ENCODE peak calls at places on chromosomes 4 and X, in eight cellular contexts. H, Z, J, M, O, B, G and L are unnamed samples.

GRCh38 chrX:71536285-71536684 is 3.4 kb downstream of the OGT start:
- DNase-seq in H (no peak), Z (no peak), J (no peak), M (no peak), O (no peak), B (no peak), G (no peak), L (no peak)

GRCh38 chr4:34043131-34043530 is 2201.2 kb downstream of the ARAP2 start:
- DNase-seq in H (peak), Z (no peak), J (no peak), M (no peak), O (no peak), B (peak), G (peak), L (no peak)

GRCh38 chrX:153707406-153707805 is 16.8 kb downstream of the BCAP31 start:
- DNase-seq in H (no peak), Z (no peak), J (no peak), M (no peak), O (no peak), B (no peak), G (no peak), L (no peak)

GRCh38 chr4:2219233-2219760 is 22.6 kb downstream of the HAUS3 start:
- DNase-seq in H (no peak), Z (no peak), J (no peak), M (no peak), O (no peak), B (no peak), G (no peak), L (no peak)

GRCh38 chrX:20315140-20315539 is 48.4 kb upstream of the RPS6KA3 start:
- DNase-seq in H (no peak), Z (no peak), J (no peak), M (no peak), O (no peak), B (no peak), G (no peak), L (no peak)

GRCh38 chr4:67918428-67918827 is 34.6 kb upstream of the TMPRSS11D start:
- DNase-seq in H (no peak), Z (no peak), J (no peak), M (no peak), O (no peak), B (no peak), G (no peak), L (no peak)

GRCh38 chrX:7334253-7334935 is 186.4 kb upstream of the PUDP start:
- DNase-seq in H (peak), Z (no peak), J (no peak), M (no peak), O (no peak), B (no peak), G (peak), L (no peak)

GRCh38 chrX:85992811-85993229 is 54.5 kb downstream of the CHM start:
- DNase-seq in H (peak), Z (no peak), J (no peak), M (no peak), O (no peak), B (no peak), G (peak), L (no peak)

GRCh38 chrX:37314526-37314925 is 34.6 kb upstream of the PRRG1 start:
- DNase-seq in H (peak), Z (no peak), J (no peak), M (no peak), O (no peak), B (no peak), G (no peak), L (no peak)

GRCh38 chrX:130120746-130121504 is 10.6 kb upstream of the ELF4 start:
- DNase-seq in H (peak), Z (peak), J (peak), M (peak), O (peak), B (peak), G (peak), L (peak)

GRCh38 chrX:130121505-130121800 is 11.2 kb upstream of the ELF4 start:
- DNase-seq in H (no peak), Z (no peak), J (no peak), M (no peak), O (no peak), B (no peak), G (no peak), L (no peak)

GRCh38 chrX:130118396-130118795 is 8.1 kb upstream of the ELF4 start:
- DNase-seq in H (peak), Z (no peak), J (peak), M (no peak), O (no peak), B (no peak), G (peak), L (no peak)

GRCh38 chrX:130118941-130119640 is 8.8 kb upstream of the ELF4 start:
- DNase-seq in H (peak), Z (no peak), J (no peak), M (no peak), O (no peak), B (no peak), G (peak), L (no peak)

GRCh38 chrX:130120321-130120731 is 10.0 kb upstream of the ELF4 start:
- DNase-seq in H (no peak), Z (peak), J (no peak), M (no peak), O (no peak), B (peak), G (no peak), L (no peak)
- TF ChIP-seq CTCF in H (no peak), Z (no peak), J (no peak), M (no peak), O (no peak), B (no peak), G (no peak), L (no peak)

DNA sequence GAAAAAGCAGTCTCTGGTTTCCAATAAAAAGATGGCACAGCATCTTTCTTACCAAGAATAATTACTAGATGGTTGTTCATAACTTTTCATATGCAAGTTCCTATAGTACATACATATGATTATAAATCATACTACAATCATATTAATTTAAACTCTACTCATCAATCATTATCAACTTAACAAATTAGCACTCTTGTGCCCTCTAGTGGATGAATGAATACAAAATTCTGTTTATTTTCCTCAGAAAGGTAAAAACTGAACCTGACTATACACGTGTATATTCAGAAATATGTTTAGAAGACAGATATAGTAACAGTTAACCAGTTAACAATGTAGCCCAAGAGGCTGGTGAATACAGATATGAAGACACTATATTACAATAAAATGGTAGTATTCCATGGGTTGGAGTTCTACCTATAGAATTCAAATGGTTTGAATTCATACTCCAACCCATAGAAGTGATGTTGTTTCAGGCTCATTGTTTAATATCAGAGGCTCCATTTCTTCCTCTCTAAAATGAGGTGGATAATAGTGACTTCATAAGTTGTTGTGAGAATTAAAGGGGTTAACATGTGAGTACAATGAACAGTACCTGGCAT is 100.0 kb downstream of the ADAMTS3 start:
- DNase-seq in H (peak), Z (no peak), J (no peak), M (no peak), O (no peak), B (peak), G (peak), L (no peak)
- TF ChIP-seq CTCF in H (peak), Z (peak), J (no peak), M (peak), O (peak), B (peak), G (peak), L (peak)

DNA sequence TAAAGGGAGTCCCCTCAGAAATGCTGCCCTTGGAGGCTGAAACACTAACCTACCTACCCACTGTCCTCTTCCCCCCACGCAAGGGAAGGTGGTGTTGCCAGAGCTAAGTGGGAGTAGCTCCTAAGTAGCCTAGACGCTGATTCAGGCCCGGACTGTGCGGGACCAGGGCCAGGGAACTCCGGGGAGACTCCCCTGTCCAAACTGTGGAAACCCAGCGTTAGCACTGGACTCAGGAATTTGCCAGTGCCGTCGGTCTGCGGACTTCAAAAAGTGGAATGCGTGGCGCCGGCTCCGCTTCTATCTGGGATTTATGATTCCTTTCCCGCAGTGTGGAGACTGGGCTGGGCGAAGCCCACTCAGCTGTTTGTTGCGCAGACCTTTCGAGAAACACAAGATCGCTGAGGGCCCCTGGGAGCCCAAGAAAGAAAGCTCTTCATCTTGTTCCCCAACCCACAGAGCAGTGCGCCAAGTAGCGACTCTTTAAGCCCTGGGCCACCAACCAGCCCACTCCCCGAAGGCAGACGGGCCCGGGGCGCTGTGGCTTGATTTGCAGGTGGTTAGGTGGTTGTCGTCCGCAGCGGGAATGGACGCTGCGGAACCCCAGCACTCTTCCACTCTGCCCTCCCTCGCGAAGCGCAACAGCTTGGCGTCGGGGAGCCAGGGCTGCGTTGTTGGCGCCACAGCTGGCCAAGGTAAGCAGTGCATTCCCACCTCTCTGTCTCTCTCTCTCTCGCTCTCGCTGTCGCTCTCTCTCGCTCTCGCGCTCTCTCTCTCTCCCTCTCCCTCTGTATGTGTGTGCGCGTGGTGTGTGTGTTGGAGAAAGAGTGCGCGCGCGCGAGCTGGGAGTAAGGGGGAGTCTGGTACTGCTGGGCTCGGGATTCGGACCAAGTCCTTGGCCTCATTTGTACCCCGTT is 2.0 kb downstream of the TMEM255A start:
- DNase-seq in H (peak), Z (peak), J (peak), M (peak), O (peak), B (peak), G (peak), L (peak)
- TF ChIP-seq CTCF in H (peak), Z (peak), J (peak), M (no peak), O (peak), B (peak), G (peak), L (peak)

GRCh38 chrX:131675596-131676194 is 131.8 kb downstream of the OR13H1 start:
- DNase-seq in H (peak), Z (no peak), J (no peak), M (no peak), O (no peak), B (peak), G (peak), L (no peak)
- TF ChIP-seq CTCF in H (peak), Z (peak), J (no peak), M (peak), O (peak), B (peak), G (peak), L (peak)

GRCh38 chr4:124803026-124803425 is 90.5 kb upstream of the ANKRD50 start:
- DNase-seq in H (no peak), Z (no peak), J (no peak), M (no peak), O (no peak), B (no peak), G (no peak), L (no peak)
- TF ChIP-seq CTCF in H (no peak), Z (no peak), J (no peak), M (no peak), O (no peak), B (no peak), G (no peak), L (no peak)